ENCODE peak calls at places on chromosomes 6 and 20, in six cellular contexts. One of them, this sample, is unnamed.
A peak's percentile ranks its signal among the peaks of the same experiment; 100 is the strongest.

GRCh38 chr6:108805611-108806181 is 42.5 kb upstream of the ARMC2 start:
- DNase-seq in fibroblast of the aortic adventitia: no peak
- DNase-seq in stimulated activated CD4-positive, alpha-beta T cell treated with anti-CD3 and anti-CD28 coated beads, TNF-alpha, amount 100 ng/mL, for 24 hours: no peak
- DNase-seq in left ventricle myocardium inferior: no peak
- DNase-seq in SW480: no peak
- DNase-seq in stimulated activated CD8-positive, alpha-beta memory T cell treated with anti-CD3 and anti-CD28 coated beads, Interleukin-4, amount 100 ng/mL, for 1 hour: no peak
- DNase-seq in this sample: no peak

GRCh38 chr20:53957421-53958172 is 112.8 kb downstream of the BCAS1 start:
- DNase-seq in fibroblast of the aortic adventitia: peak; percentile 87
- DNase-seq in stimulated activated CD4-positive, alpha-beta T cell treated with anti-CD3 and anti-CD28 coated beads, TNF-alpha, amount 100 ng/mL, for 24 hours: no peak
- DNase-seq in left ventricle myocardium inferior: no peak
- DNase-seq in SW480: no peak
- DNase-seq in stimulated activated CD8-positive, alpha-beta memory T cell treated with anti-CD3 and anti-CD28 coated beads, Interleukin-4, amount 100 ng/mL, for 1 hour: no peak
- DNase-seq in this sample: peak; percentile 22

GRCh38 chr6:44388135-44388487 is 605 bp downstream of the CDC5L start:
- DNase-seq in fibroblast of the aortic adventitia: no peak
- DNase-seq in stimulated activated CD4-positive, alpha-beta T cell treated with anti-CD3 and anti-CD28 coated beads, TNF-alpha, amount 100 ng/mL, for 24 hours: no peak
- DNase-seq in left ventricle myocardium inferior: no peak
- DNase-seq in SW480: peak; percentile 11
- DNase-seq in stimulated activated CD8-positive, alpha-beta memory T cell treated with anti-CD3 and anti-CD28 coated beads, Interleukin-4, amount 100 ng/mL, for 1 hour: no peak
- DNase-seq in this sample: no peak

GRCh38 chr6:158708239-158708638 is 58.4 kb downstream of the SYTL3 start:
- DNase-seq in fibroblast of the aortic adventitia: peak; percentile 86
- DNase-seq in stimulated activated CD4-positive, alpha-beta T cell treated with anti-CD3 and anti-CD28 coated beads, TNF-alpha, amount 100 ng/mL, for 24 hours: no peak
- DNase-seq in left ventricle myocardium inferior: peak; percentile 66
- DNase-seq in SW480: no peak
- DNase-seq in stimulated activated CD8-positive, alpha-beta memory T cell treated with anti-CD3 and anti-CD28 coated beads, Interleukin-4, amount 100 ng/mL, for 1 hour: no peak
- DNase-seq in this sample: peak; percentile 60

GRCh38 chr6:13484138-13484708 is 3.2 kb downstream of the GFOD1 start:
- DNase-seq in fibroblast of the aortic adventitia: no peak
- DNase-seq in stimulated activated CD4-positive, alpha-beta T cell treated with anti-CD3 and anti-CD28 coated beads, TNF-alpha, amount 100 ng/mL, for 24 hours: no peak
- DNase-seq in left ventricle myocardium inferior: no peak
- DNase-seq in SW480: no peak
- DNase-seq in stimulated activated CD8-positive, alpha-beta memory T cell treated with anti-CD3 and anti-CD28 coated beads, Interleukin-4, amount 100 ng/mL, for 1 hour: no peak
- DNase-seq in this sample: no peak

GRCh38 chr6:144063246-144063743 is 32.1 kb downstream of the SF3B5 start:
- DNase-seq in fibroblast of the aortic adventitia: no peak
- DNase-seq in stimulated activated CD4-positive, alpha-beta T cell treated with anti-CD3 and anti-CD28 coated beads, TNF-alpha, amount 100 ng/mL, for 24 hours: no peak
- DNase-seq in left ventricle myocardium inferior: no peak
- DNase-seq in SW480: peak; percentile 39
- DNase-seq in stimulated activated CD8-positive, alpha-beta memory T cell treated with anti-CD3 and anti-CD28 coated beads, Interleukin-4, amount 100 ng/mL, for 1 hour: no peak
- DNase-seq in this sample: no peak

GRCh38 chr20:10927936-10928860 is 254.4 kb upstream of the JAG1 start:
- DNase-seq in fibroblast of the aortic adventitia: peak; percentile 45
- DNase-seq in stimulated activated CD4-positive, alpha-beta T cell treated with anti-CD3 and anti-CD28 coated beads, TNF-alpha, amount 100 ng/mL, for 24 hours: no peak
- DNase-seq in left ventricle myocardium inferior: no peak
- DNase-seq in SW480: no peak
- DNase-seq in stimulated activated CD8-positive, alpha-beta memory T cell treated with anti-CD3 and anti-CD28 coated beads, Interleukin-4, amount 100 ng/mL, for 1 hour: no peak
- DNase-seq in this sample: peak; percentile 43

GRCh38 chr6:21348462-21349195 is 244.9 kb upstream of the SOX4 start:
- DNase-seq in fibroblast of the aortic adventitia: peak; percentile 42
- DNase-seq in stimulated activated CD4-positive, alpha-beta T cell treated with anti-CD3 and anti-CD28 coated beads, TNF-alpha, amount 100 ng/mL, for 24 hours: no peak
- DNase-seq in left ventricle myocardium inferior: peak; percentile 21
- DNase-seq in SW480: no peak
- DNase-seq in stimulated activated CD8-positive, alpha-beta memory T cell treated with anti-CD3 and anti-CD28 coated beads, Interleukin-4, amount 100 ng/mL, for 1 hour: no peak
- DNase-seq in this sample: peak; percentile 76

GRCh38 chr20:35023624-35024023 is 68.0 kb downstream of the MYH7B start:
- DNase-seq in fibroblast of the aortic adventitia: no peak
- DNase-seq in stimulated activated CD4-positive, alpha-beta T cell treated with anti-CD3 and anti-CD28 coated beads, TNF-alpha, amount 100 ng/mL, for 24 hours: no peak
- DNase-seq in left ventricle myocardium inferior: no peak
- DNase-seq in SW480: no peak
- DNase-seq in stimulated activated CD8-positive, alpha-beta memory T cell treated with anti-CD3 and anti-CD28 coated beads, Interleukin-4, amount 100 ng/mL, for 1 hour: no peak
- DNase-seq in this sample: no peak

GRCh38 chr6:38375341-38375740 is 264.4 kb downstream of the BTBD9 start:
- DNase-seq in fibroblast of the aortic adventitia: no peak
- DNase-seq in stimulated activated CD4-positive, alpha-beta T cell treated with anti-CD3 and anti-CD28 coated beads, TNF-alpha, amount 100 ng/mL, for 24 hours: no peak
- DNase-seq in left ventricle myocardium inferior: no peak
- DNase-seq in SW480: no peak
- DNase-seq in stimulated activated CD8-positive, alpha-beta memory T cell treated with anti-CD3 and anti-CD28 coated beads, Interleukin-4, amount 100 ng/mL, for 1 hour: no peak
- DNase-seq in this sample: no peak

This sample was measured in astrocyte of the spinal cord.